ENCODE peak calls at places on chromosome 6, in six cellular contexts. U, O, F, D, E and X are unnamed samples. For H3K4me1, the result is how much of the 10 kb centered on the place peaks cover.

GRCh38 chr6:134621858-134622257 is 303.9 kb upstream of the SGK1 start:
- DNase-seq in E (no peak), O (no peak), U (no peak), D (peak), F (no peak), X (no peak)

GRCh38 chr6:167565884-167566491 is 241.1 kb downstream of the TTLL2 start:
- DNase-seq in D (no peak), F (peak), O (no peak), E (no peak), U (no peak), X (peak)

GRCh38 chr6:130575971-130576370 is 210.2 kb downstream of the TMEM200A start:
- DNase-seq in E (no peak), U (no peak), F (no peak), O (no peak), D (no peak), X (peak)

GRCh38 chr6:97207383-97207782 is 75.6 kb downstream of the MMS22L start:
- DNase-seq in F (no peak), E (no peak), U (no peak), O (no peak), D (no peak), X (no peak)

GRCh38 chr6:26360451-26361416 is 4.3 kb upstream of the BTN3A2 start:
- DNase-seq in F (no peak), E (no peak), U (no peak), D (no peak), O (no peak), X (no peak)

GRCh38 chr6:168451805-168452204 is 10.8 kb downstream of the SMOC2 start:
- DNase-seq in O (no peak), U (no peak), E (no peak), F (no peak), D (no peak), X (no peak)

GRCh38 chr6:117495425-117495824 is 13.0 kb downstream of the DCBLD1 start:
- DNase-seq in E (no peak), O (no peak), D (peak), F (no peak), U (no peak), X (no peak)

GRCh38 chr6:71510057-71510713 is 221.6 kb downstream of the OGFRL1 start:
- DNase-seq in U (no peak), E (peak), O (peak), F (peak), D (peak), X (no peak)

GRCh38 chr6:6515691-6516607 is 72.6 kb upstream of the LY86 start:
- DNase-seq in U (no peak), O (no peak), E (no peak), D (no peak), F (no peak), X (no peak)

GRCh38 chr6:83429857-83430605 is 820 bp downstream of the ME1 start:
- DNase-seq in F (peak), O (peak), E (peak), D (peak), U (peak), X (no peak)

GRCh38 chr6:53103993-53104675 is 38.9 kb downstream of the FBXO9 start:
- DNase-seq in E (peak), F (peak), U (no peak), D (peak), O (no peak), X (no peak)

GRCh38 chr6:156781882-156782631 is 4.9 kb downstream of the ARID1B start:
- DNase-seq in O (no peak), U (no peak), F (no peak), E (no peak), D (no peak), X (no peak)

GRCh38 chr6:22476811-22477210 is 92.6 kb upstream of the HDGFL1 start:
- DNase-seq in E (no peak), U (no peak), D (no peak), O (no peak), F (no peak), X (no peak)

GRCh38 chr6:2978923-2979322 is 7.6 kb upstream of the SERPINB6 start:
- DNase-seq in O (no peak), U (no peak), E (no peak), F (no peak), D (no peak), X (no peak)

GRCh38 chr6:7172605-7173185 is 64.9 kb downstream of the RREB1 start:
- DNase-seq in D (no peak), E (no peak), O (no peak), U (no peak), F (peak), X (no peak)

GRCh38 chr6:28001751-28002150 is 44.7 kb downstream of the OR2B6 start:
- DNase-seq in U (no peak), E (no peak), O (no peak), F (no peak), D (no peak), X (no peak)

GRCh38 chr6:148293181-148293995 is 49.2 kb upstream of the SASH1 start:
- DNase-seq in F (no peak), E (no peak), D (no peak), U (no peak), O (no peak), X (no peak)

GRCh38 chr6:39880521-39881048 is 53.7 kb downstream of the MOCS1 start:
- DNase-seq in D (no peak), O (no peak), E (no peak), F (no peak), U (no peak), X (no peak)

DNA sequence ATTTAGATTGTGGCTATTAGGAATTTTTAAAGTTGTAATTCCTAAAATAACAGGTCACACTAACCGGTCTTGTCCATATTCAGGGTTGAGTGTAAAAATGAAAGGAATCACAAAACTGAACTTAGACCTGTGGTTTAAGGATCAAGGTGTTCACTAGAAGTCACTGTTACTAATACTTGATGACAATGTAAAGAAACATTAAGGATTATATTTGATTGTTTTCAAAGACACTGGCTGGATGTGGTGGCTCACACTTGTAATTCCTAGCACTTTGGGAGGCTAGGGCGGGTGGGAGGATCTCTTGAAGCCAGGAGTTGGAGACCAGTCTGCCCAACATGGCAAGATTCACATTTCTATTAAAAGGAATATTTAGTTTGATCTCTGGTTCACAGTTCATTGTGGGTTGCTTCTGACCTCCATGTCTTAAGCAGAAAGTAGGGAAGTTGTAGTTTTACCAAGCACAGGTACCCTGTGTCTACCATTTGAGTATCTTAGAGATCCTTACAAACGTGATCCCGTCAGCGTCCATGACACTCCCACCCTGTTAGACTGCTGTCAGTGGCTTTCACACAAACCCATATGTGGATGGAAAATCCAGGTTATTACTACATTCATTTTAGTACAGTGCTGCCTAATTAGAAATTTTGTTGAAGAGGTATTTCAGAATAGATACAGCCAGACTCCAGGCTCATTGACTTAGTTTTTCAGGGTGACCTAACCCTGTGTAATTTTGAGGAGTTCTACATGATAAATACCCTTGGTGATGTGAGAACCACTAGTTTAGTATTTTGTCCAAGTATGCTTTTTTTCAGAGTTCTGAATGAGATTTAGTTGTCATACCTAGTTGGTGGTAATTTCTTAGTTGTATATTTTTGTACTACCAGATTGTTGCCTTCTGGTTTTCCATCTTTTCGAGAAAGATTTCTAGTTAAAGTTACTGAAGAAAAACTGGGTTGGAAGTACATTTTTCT is 10.2 kb downstream of the SRSF3 start:
- DNase-seq in O (no peak), E (no peak), F (no peak), D (no peak), U (no peak), X (peak)
- H3K4me1 ChIP-seq in O (under half), E (under half), F (under half), D (half or more), U (half or more), X (under half)

DNA sequence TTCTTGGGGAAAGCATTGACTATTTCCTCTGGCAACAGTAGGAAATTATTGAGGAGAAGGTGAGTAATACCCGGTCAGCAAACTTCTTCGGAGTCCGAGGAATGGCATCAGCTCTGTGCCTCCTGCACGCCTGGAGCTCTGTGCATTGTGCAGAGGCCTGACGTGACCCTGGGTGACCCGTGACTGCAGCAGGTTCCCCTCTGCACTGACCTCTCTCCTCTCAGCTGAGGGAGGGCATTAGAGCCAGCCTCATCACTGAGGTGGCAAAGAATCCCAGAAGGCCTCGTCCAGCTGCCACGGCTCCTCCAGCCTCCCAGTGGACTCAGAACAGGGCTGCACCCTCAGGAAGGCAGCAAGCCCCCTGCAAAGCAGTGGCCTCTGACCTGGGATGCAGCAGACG is 502.9 kb downstream of the CD83 start:
- DNase-seq in F (no peak), U (no peak), O (no peak), D (no peak), E (no peak), X (no peak)
- H3K4me1 ChIP-seq in F (under half), U (under half), O (under half), D (under half), E (under half), X (under half)

GRCh38 chr6:160054271-160054670 is 67.3 kb upstream of the SLC22A1 start:
- DNase-seq in E (no peak), F (no peak), D (no peak), U (no peak), O (no peak), X (no peak)

GRCh38 chr6:160049346-160049745 is 72.3 kb upstream of the SLC22A1 start:
- DNase-seq in E (no peak), O (no peak), F (no peak), U (no peak), D (no peak), X (no peak)

GRCh38 chr6:160048471-160048870 is 73.1 kb upstream of the SLC22A1 start:
- DNase-seq in E (no peak), D (no peak), O (no peak), F (no peak), U (no peak), X (no peak)

GRCh38 chr6:160050022-160050421 is 71.6 kb upstream of the SLC22A1 start:
- DNase-seq in E (no peak), D (no peak), O (no peak), F (no peak), U (no peak), X (no peak)

DNA sequence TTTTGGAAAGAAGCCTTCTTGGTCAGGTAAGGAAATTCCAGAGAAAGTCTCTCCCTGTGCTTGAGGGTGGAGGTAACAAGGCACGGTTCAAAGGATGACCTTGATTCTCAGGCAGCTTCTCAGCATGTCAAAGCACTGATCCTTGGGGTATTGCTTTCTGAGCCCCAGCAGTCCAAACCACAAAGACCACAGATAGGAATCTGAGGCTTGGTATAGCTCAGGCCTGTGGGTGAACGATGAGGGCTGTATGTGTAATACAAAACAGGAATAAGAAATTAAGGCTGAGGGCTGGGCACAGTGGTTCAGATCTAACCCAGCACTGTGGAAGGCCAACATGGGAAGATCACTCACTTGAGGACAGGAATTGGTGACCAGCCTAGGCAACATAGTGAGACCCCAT is 70.2 kb upstream of the SLC22A1 start:
- DNase-seq in E (no peak), O (no peak), D (peak), F (no peak), U (no peak), X (no peak)
- H3K4me1 ChIP-seq in E (under half), O (under half), D (under half), F (under half), U (under half), X (under half)

DNA sequence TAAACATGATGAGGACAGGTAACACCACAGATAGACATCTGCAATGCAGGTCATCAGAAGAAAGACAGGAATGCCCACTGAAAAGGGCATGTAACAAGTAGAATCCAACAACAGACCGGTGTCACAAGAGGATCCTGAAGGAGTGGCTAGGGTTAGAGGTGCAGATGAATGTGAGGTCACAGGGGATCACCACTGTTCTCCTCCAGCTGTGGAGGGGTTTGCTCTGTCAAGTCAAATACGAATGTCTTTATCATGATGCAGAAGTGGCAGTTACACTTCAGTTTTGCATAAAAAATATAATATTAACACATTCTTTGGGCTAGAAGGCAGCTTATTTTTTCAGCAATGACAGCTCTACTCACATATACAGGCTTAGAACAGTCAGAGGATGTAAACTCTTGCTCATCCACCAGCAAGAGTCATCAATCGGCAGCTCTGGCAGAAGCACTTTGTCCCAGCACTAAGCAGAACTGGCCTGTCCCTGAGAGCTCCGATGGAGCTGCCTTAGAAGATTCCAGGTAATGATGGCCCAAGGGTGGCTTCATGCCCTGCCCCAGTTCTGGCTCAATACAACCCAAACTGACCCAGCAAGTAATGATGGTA is 130.4 kb upstream of the TRAF3IP2 start:
- DNase-seq in E (no peak), F (no peak), U (no peak), O (no peak), D (no peak), X (no peak)
- H3K4me1 ChIP-seq in E (under half), F (under half), U (under half), O (under half), D (under half), X (under half)